ENCODE peak calls at places on chromosome 17, in eight cellular contexts. X is neural progenitor cell; Z is PC-3; W is A549; O is fibroblast of lung; R is mesothelial cell of epicardium; Y is activated CD8-positive, alpha-beta T cell treated with anti-CD3 and anti-CD28 coated beads for 36 hours; U is body of pancreas. Q is an unnamed sample.

GRCh38 chr17:81245024-81245664 is 6.0 kb downstream of the NDUFAF8 start:
- DNase-seq in U (no peak), X (no peak), R (no peak), W (no peak), O (no peak), Y (no peak), Z (peak), Q (no peak)

GRCh38 chr17:32859857-32860525 is 16.9 kb downstream of the MYO1D start:
- DNase-seq in R (no peak), Z (no peak), W (no peak), X (no peak), U (no peak), O (no peak), Y (peak), Q (no peak)

GRCh38 chr17:55710829-55711496 is 11.7 kb downstream of the TMEM100 start:
- DNase-seq in R (no peak), Y (no peak), Z (no peak), O (no peak), W (no peak), X (no peak), U (no peak), Q (no peak)

GRCh38 chr17:58692239-58693055 is at the start of gene RAD51C:
- DNase-seq in W (peak), R (peak), Z (peak), Y (peak), U (peak), O (peak), X (peak), Q (peak)

GRCh38 chr17:17125136-17126084 is 80.7 kb downstream of the PLD6 start:
- DNase-seq in U (no peak), X (peak), R (no peak), O (peak), Y (peak), Z (no peak), W (no peak), Q (no peak)

GRCh38 chr17:21043296-21044232 is 753 bp upstream of the USP22 start:
- DNase-seq in X (peak), Y (peak), Z (peak), R (peak), U (peak), W (peak), O (peak), Q (peak)

GRCh38 chr17:74698069-74698468 is 14.7 kb downstream of the CD300LF start:
- DNase-seq in R (no peak), X (no peak), O (no peak), U (no peak), Y (no peak), W (no peak), Z (no peak), Q (no peak)

GRCh38 chr17:7745748-7746470 is 28.4 kb downstream of the DNAH2 start:
- DNase-seq in U (no peak), Z (peak), X (no peak), W (peak), R (no peak), Y (no peak), O (peak), Q (peak)

GRCh38 chr17:30905742-30906100 is 317 bp downstream of the TEFM start:
- DNase-seq in R (no peak), Z (peak), U (no peak), W (peak), X (no peak), Y (peak), O (no peak), Q (no peak)

GRCh38 chr17:46742539-46743270 is 75.8 kb downstream of the WNT3 start:
- DNase-seq in R (no peak), Z (peak), O (peak), W (peak), Y (no peak), X (no peak), U (no peak), Q (peak)

GRCh38 chr17:19677736-19678379 is 29.3 kb downstream of the ALDH3A2 start:
- DNase-seq in W (no peak), Z (no peak), Y (no peak), X (no peak), R (no peak), O (no peak), U (no peak), Q (no peak)

GRCh38 chr17:19671433-19671832 is 22.9 kb downstream of the ALDH3A2 start:
- DNase-seq in Z (no peak), X (no peak), O (no peak), W (no peak), Y (no peak), R (no peak), U (no peak), Q (no peak)

GRCh38 chr17:19676901-19677300 is 28.4 kb downstream of the ALDH3A2 start:
- DNase-seq in Z (no peak), Y (no peak), R (no peak), U (no peak), O (no peak), W (no peak), X (no peak), Q (no peak)

GRCh38 chr17:19670906-19671305 is 22.4 kb downstream of the ALDH3A2 start:
- DNase-seq in X (no peak), R (no peak), Y (no peak), W (no peak), Z (no peak), O (no peak), U (no peak), Q (no peak)

DNA sequence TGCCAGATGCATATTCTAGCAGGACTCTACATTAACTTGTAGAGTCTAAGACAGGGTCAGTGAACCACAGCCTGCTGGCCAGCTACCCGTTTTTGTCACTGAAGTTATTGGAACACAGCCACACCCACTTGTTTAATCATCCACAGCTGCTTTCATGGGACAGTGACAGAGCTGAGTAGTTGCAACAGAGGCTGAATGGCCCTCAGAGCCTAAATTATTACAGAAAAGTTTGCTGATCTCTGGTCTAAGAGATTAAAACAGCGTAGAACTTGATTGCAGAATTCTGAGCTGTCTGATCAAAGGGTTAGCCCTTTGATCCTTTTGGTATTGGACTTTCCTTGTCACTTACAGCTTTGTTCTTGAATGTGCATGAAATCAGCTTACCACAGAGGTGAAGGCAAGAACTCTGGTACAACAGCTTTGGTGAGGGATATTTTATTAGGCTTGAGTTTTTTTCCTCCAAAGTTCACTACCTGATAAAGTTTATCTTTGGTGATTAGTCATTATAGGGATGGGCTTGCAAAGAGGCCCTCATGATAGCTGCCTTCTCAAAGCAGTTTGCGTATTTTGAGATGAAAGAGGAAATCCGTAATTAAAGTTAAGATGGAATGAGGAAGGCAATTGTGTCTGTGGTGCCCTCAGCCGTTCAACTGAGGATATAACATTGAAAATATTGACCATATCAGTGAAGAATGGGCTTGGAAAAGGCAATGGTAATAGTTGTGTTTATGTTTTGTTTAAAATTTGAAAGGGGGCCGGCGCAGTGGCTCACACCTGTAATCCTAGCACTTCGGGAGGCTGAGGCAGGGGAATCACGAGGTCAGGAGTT is 23.7 kb downstream of the ALDH3A2 start:
- DNase-seq in Y (no peak), O (peak), W (no peak), Z (peak), U (peak), R (no peak), X (no peak), Q (peak)
- TF ChIP-seq CTCF in Y (no peak), O (peak), W (peak), Z (peak), U (no peak), R (no peak), X (no peak), Q (no peak)

DNA sequence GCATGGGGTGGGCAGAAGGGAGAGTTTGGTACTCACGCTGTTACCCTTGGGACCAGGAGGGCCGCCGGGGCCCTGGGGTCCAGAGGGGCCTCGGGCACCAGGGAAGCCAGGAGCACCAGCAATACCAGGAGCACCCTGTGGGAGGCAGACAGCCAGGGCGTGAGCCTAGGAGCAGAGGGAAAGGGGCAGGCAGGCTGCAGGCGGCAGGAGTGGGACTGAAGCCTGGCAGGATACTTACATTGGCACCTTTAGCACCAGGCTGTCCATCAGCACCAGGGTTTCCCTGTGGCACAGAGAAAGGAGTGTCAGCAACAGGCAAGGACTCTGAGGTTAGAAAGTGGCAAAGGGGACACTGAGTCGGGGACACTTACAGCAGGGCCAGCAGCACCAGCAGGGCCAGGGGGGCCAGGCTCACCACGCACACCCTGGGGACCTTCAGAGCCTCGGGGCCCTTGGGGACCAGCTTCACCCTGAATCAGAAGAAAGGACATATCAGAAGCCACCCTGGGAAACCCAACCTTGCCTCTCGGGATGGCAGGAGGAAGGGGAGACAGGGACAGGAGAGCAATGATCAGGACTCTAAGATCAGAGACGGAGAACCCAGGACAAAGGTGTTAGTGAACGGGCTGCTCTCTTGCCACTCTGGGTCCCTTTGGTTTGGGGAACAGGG is 6.1 kb downstream of the COL1A1 start:
- DNase-seq in O (no peak), R (no peak), Z (no peak), X (no peak), U (no peak), W (no peak), Y (no peak), Q (no peak)
- TF ChIP-seq CTCF in O (peak), R (no peak), Z (peak), X (no peak), U (no peak), W (peak), Y (no peak), Q (no peak)

GRCh38 chr17:3040882-3041281 is 22.5 kb downstream of the OR1D5 start:
- DNase-seq in O (no peak), Z (no peak), W (no peak), Y (no peak), U (no peak), X (no peak), R (no peak), Q (no peak)

GRCh38 chr17:3046753-3047152 is 16.7 kb downstream of the OR1D5 start:
- DNase-seq in R (no peak), Z (no peak), U (no peak), W (no peak), O (no peak), Y (no peak), X (no peak), Q (no peak)

GRCh38 chr17:3038941-3039340 is 24.5 kb downstream of the OR1D5 start:
- DNase-seq in O (no peak), W (no peak), X (no peak), U (no peak), R (no peak), Y (no peak), Z (no peak), Q (no peak)

GRCh38 chr17:3039748-3040147 is 23.7 kb downstream of the OR1D5 start:
- DNase-seq in R (no peak), X (no peak), Y (no peak), O (peak), Z (no peak), U (no peak), W (no peak), Q (no peak)

GRCh38 chr17:3043737-3044365 is 19.6 kb downstream of the OR1D5 start:
- DNase-seq in W (no peak), Y (peak), O (no peak), X (peak), R (no peak), Z (no peak), U (no peak), Q (peak)
- TF ChIP-seq CTCF in W (no peak), Y (peak), O (peak), X (peak), R (peak), Z (peak), U (peak), Q (peak)

GRCh38 chr17:8846768-8847211 is 20.7 kb downstream of the PIK3R6 start:
- DNase-seq in Z (peak), X (peak), O (peak), U (no peak), Y (no peak), W (no peak), R (no peak), Q (no peak)

GRCh38 chr17:8847891-8848290 is 19.6 kb downstream of the PIK3R6 start:
- DNase-seq in Z (no peak), X (no peak), R (no peak), U (no peak), W (no peak), Y (no peak), O (no peak), Q (no peak)

GRCh38 chr17:8849311-8850041 is 18.0 kb downstream of the PIK3R6 start:
- DNase-seq in W (no peak), O (no peak), X (no peak), Y (no peak), R (no peak), Z (no peak), U (no peak), Q (no peak)

GRCh38 chr17:8855477-8856204 is 11.8 kb downstream of the PIK3R6 start:
- DNase-seq in O (no peak), Z (no peak), U (no peak), Y (peak), W (no peak), R (no peak), X (no peak), Q (no peak)

DNA sequence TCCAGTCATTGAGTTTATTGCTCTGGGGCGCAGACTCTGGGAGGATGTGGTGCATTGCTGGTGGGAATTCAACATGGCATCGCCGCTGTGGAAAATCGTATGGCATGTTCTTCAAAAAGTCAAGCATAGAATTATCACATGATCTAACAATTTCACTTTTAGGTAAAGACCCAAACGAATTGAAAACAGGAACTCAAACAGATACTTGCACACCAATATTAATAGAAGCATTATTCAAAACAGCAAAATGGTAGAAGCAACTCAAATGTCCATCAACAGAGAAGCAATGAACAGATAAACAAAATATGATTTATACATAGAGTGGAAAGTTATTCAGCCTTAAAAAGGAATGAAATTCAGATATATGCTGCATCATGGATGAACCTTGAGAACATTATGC is 15.9 kb downstream of the PIK3R6 start:
- DNase-seq in Y (no peak), X (no peak), R (no peak), U (no peak), Z (no peak), W (no peak), O (no peak), Q (no peak)
- TF ChIP-seq CTCF in Y (no peak), X (no peak), R (no peak), U (no peak), Z (no peak), W (no peak), O (no peak), Q (no peak)